ENCODE peak calls at places on chromosome 6, in five cellular contexts. J is NCI-H1092 treated with DMSO at 0.1 percent for 48 hours, S is AG08396, U is brain microvascular endothelial cell, H is Ammon's horn. O is an unnamed sample.
A peak's percentile ranks its signal among the peaks of the same experiment; 100 is the strongest.

GRCh38 chr6:10554826-10555225 is 33.7 kb downstream of the GCNT2 start:
- DNase-seq in J (no peak), S (no peak), U (no peak), H (no peak), O (no peak)

GRCh38 chr6:44056392-44057237 is 70.6 kb downstream of the MRPL14 start:
- DNase-seq in J (no peak), S (peak; percentile 66), U (no peak), H (peak; percentile 85), O (no peak)

GRCh38 chr6:166775180-166775922 is 148.3 kb upstream of the RPS6KA2 start:
- DNase-seq in J (peak; percentile 79), S (peak; percentile 83), U (peak; percentile 47), H (peak; percentile 87), O (no peak)

GRCh38 chr6:125789576-125790402 is 971 bp upstream of the NCOA7 start:
- DNase-seq in J (peak; percentile 70), S (peak; percentile 30), U (peak; percentile 32), H (peak; percentile 81), O (peak; percentile 42)

GRCh38 chr6:94045473-94045872 is 626.1 kb upstream of the EPHA7 start:
- DNase-seq in J (no peak), S (no peak), U (no peak), H (no peak), O (no peak)

GRCh38 chr6:129923520-129923919 is 62.4 kb upstream of the TMEM244 start:
- DNase-seq in J (no peak), S (no peak), U (peak; percentile 27), H (no peak), O (no peak)

GRCh38 chr6:34154668-34155447 is 9.0 kb upstream of the GRM4 start:
- DNase-seq in J (peak; percentile 7), S (peak; percentile 95), U (peak; percentile 21), H (peak; percentile 31), O (peak; percentile 89)

GRCh38 chr6:10759884-10760329 is 12.3 kb downstream of the TMEM14B start:
- DNase-seq in J (no peak), S (peak; percentile 47), U (peak; percentile 63), H (no peak), O (no peak)

GRCh38 chr6:38843798-38844197 is 128.7 kb downstream of the DNAH8 start:
- DNase-seq in J (no peak), S (no peak), U (no peak), H (no peak), O (no peak)

GRCh38 chr6:127022297-127022696 is 96.2 kb upstream of the RSPO3 start:
- DNase-seq in J (peak; percentile 89), S (peak; percentile 4), U (no peak), H (peak; percentile 14), O (peak; percentile 45)

GRCh38 chr6:80742481-80742880 is 636.0 kb downstream of the BCKDHB start:
- DNase-seq in J (no peak), S (peak; percentile 3), U (peak; percentile 33), H (no peak), O (no peak)

GRCh38 chr6:137870744-137871247 is 3.7 kb downstream of the TNFAIP3 start:
- DNase-seq in J (no peak), S (no peak), U (no peak), H (no peak), O (no peak)

GRCh38 chr6:87731818-87732661 is 30.0 kb upstream of the AKIRIN2 start:
- DNase-seq in J (peak; percentile 69), S (peak; percentile 79), U (peak; percentile 59), H (peak; percentile 80), O (peak; percentile 75)

O was measured in mesothelial cell of epicardium.